ENCODE peak calls at places on chromosomes 2 and 18, in nine cellular contexts. E is activated T-cell treated with anti-CD3 and anti-CD28 coated beads for 1 hour; X is effector memory CD8-positive, alpha-beta T cell; O is iris pigment epithelial cell; G is NCI-H2081; B is frontal cortex; P is CD8-positive, alpha-beta T cell; A is right cardiac atrium; N is cardiac muscle cell. J is an unnamed sample.

GRCh38 chr2:231181848-231182247 is 16.6 kb upstream of the ARMC9 start:
- DNase-seq in P (no peak), E (no peak), X (no peak), A (peak; percentile 89), B (no peak), G (no peak), O (no peak), N (no peak), J (no peak)

GRCh38 chr2:177242136-177242987 is 22.2 kb downstream of the NFE2L2 start:
- DNase-seq in B (no peak), X (no peak), P (no peak), E (no peak), G (peak; percentile 46), O (peak; percentile 95), N (no peak), A (no peak), J (no peak)

GRCh38 chr2:60960706-60961105 is 56.8 kb upstream of the PEX13 start:
- DNase-seq in X (no peak), A (no peak), N (no peak), B (no peak), O (no peak), P (no peak), E (no peak), G (no peak), J (no peak)

GRCh38 chr2:29051730-29052129 is 22.6 kb downstream of the PCARE start:
- DNase-seq in N (no peak), E (no peak), G (no peak), A (no peak), X (no peak), B (no peak), O (no peak), P (no peak), J (no peak)

GRCh38 chr2:42876280-42876840 is 84.0 kb upstream of the HAAO start:
- DNase-seq in A (no peak), N (no peak), P (no peak), G (no peak), O (no peak), X (no peak), E (no peak), B (no peak), J (no peak)

GRCh38 chr2:30770791-30771190 is 36.5 kb downstream of the CAPN13 start:
- DNase-seq in A (no peak), X (no peak), B (no peak), N (no peak), P (no peak), O (no peak), G (no peak), E (no peak), J (no peak)

GRCh38 chr18:53819671-53820070 is 404.8 kb downstream of the MBD2 start:
- DNase-seq in B (no peak), O (no peak), P (no peak), E (no peak), G (no peak), N (peak; percentile 2), X (no peak), A (no peak), J (no peak)

GRCh38 chr18:13660510-13660909 is 65.8 kb downstream of the FAM210A start:
- DNase-seq in O (no peak), X (no peak), P (no peak), N (peak; percentile 53), A (no peak), E (no peak), G (no peak), B (no peak), J (no peak)

GRCh38 chr2:58109481-58109880 is 62.9 kb downstream of the VRK2 start:
- DNase-seq in A (no peak), O (no peak), B (no peak), X (no peak), N (no peak), E (no peak), G (no peak), P (no peak), J (no peak)

GRCh38 chr18:2083691-2084090 is 487.6 kb downstream of the METTL4 start:
- DNase-seq in O (peak; percentile 8), B (no peak), E (no peak), A (no peak), N (peak; percentile 12), P (no peak), G (no peak), X (no peak), J (peak; percentile 10)

GRCh38 chr2:24456610-24457556 is 34.2 kb upstream of the NCOA1 start:
- DNase-seq in O (peak; percentile 84), B (no peak), X (no peak), N (no peak), A (peak; percentile 67), E (no peak), P (no peak), G (no peak), J (no peak)

GRCh38 chr2:11498543-11499034 is 32.6 kb upstream of the E2F6 start:
- DNase-seq in B (no peak), P (no peak), A (peak; percentile 94), N (peak; percentile 20), E (no peak), G (no peak), O (no peak), X (no peak), J (no peak)

GRCh38 chr2:6470518-6470917 is 395.2 kb downstream of the CMPK2 start:
- DNase-seq in E (no peak), G (no peak), N (peak; percentile 47), O (no peak), B (no peak), X (no peak), A (no peak), P (no peak), J (no peak)

GRCh38 chr2:141058552-141058951 is 1072.3 kb downstream of the LRP1B start:
- DNase-seq in A (no peak), G (no peak), B (no peak), N (no peak), X (no peak), E (no peak), P (no peak), O (no peak), J (no peak)